ENCODE peak calls at places on chromosomes 7 and 10, in seven cellular contexts. One of them, this sample, is unnamed.

GRCh38 chr7:107179326-107180163 is 10.7 kb downstream of the HBP1 start:
- DNase-seq in ovary: no peak
- DNase-seq in ascending aorta: no peak
- DNase-seq in A172: peak
- DNase-seq in HS-5: no peak
- DNase-seq in A549: peak
- DNase-seq in naive B cell: no peak
- DNase-seq in this sample: peak

GRCh38 chr7:148540041-148540738 is 50.4 kb upstream of the C7orf33 start:
- DNase-seq in A172: peak
- DNase-seq in A549: peak
- DNase-seq in naive B cell: no peak
- DNase-seq in ascending aorta: peak
- DNase-seq in HS-5: peak
- DNase-seq in ovary: no peak
- DNase-seq in this sample: peak

GRCh38 chr10:35598379-35598778 is 6.8 kb upstream of the GJD4 start:
- DNase-seq in HS-5: no peak
- DNase-seq in A172: no peak
- DNase-seq in A549: peak
- DNase-seq in ascending aorta: no peak
- DNase-seq in ovary: no peak
- DNase-seq in naive B cell: no peak
- DNase-seq in this sample: no peak

GRCh38 chr10:70493660-70494234 is 15.2 kb downstream of the PALD1 start:
- DNase-seq in HS-5: no peak
- DNase-seq in A172: no peak
- DNase-seq in ovary: no peak
- DNase-seq in A549: no peak
- DNase-seq in ascending aorta: no peak
- DNase-seq in naive B cell: peak
- DNase-seq in this sample: no peak

GRCh38 chr7:155882596-155882995 is 70.3 kb upstream of the SHH start:
- DNase-seq in A172: no peak
- DNase-seq in A549: peak
- DNase-seq in ascending aorta: no peak
- DNase-seq in naive B cell: no peak
- DNase-seq in ovary: no peak
- DNase-seq in HS-5: no peak
- DNase-seq in this sample: no peak

GRCh38 chr10:87636313-87636915 is 23.3 kb upstream of the PAPSS2 start:
- DNase-seq in A549: no peak
- DNase-seq in ovary: no peak
- DNase-seq in A172: no peak
- DNase-seq in HS-5: no peak
- DNase-seq in ascending aorta: no peak
- DNase-seq in naive B cell: no peak
- DNase-seq in this sample: no peak

GRCh38 chr7:2086229-2086628 is 146.5 kb downstream of the MAD1L1 start:
- DNase-seq in A172: no peak
- DNase-seq in ascending aorta: no peak
- DNase-seq in ovary: no peak
- DNase-seq in A549: no peak
- DNase-seq in naive B cell: no peak
- DNase-seq in HS-5: no peak
- DNase-seq in this sample: no peak

GRCh38 chr7:91468231-91468630 is 204.0 kb downstream of the FZD1 start:
- DNase-seq in A549: no peak
- DNase-seq in A172: no peak
- DNase-seq in ovary: no peak
- DNase-seq in naive B cell: no peak
- DNase-seq in ascending aorta: no peak
- DNase-seq in HS-5: no peak
- DNase-seq in this sample: no peak

GRCh38 chr7:158617737-158618128 is 30.1 kb upstream of the PTPRN2 start:
- DNase-seq in ascending aorta: no peak
- DNase-seq in naive B cell: no peak
- DNase-seq in HS-5: no peak
- DNase-seq in ovary: no peak
- DNase-seq in A172: no peak
- DNase-seq in A549: no peak
- DNase-seq in this sample: no peak

This sample was measured in RKO.